ENCODE peak calls at places on chromosomes 13 and 19, in ten cellular contexts. One of them, this sample, is unnamed.
A peak's percentile ranks its signal among the peaks of the same experiment; 100 is the strongest.

GRCh38 chr13:38582133-38582532 is 104.7 kb upstream of the FREM2 start:
- DNase-seq in activated CD4-positive, alpha-beta T cell treated with anti-CD3 and anti-CD28 coated beads, Interleukin-2, amount 50 U/mL, for 1 hour: no peak
- DNase-seq in amniotic stem cell: peak; percentile 1
- DNase-seq in uterus: no peak
- DNase-seq in HT1080: peak; percentile 38
- DNase-seq in stimulated activated CD8-positive, alpha-beta memory T cell treated with anti-CD3 and anti-CD28 coated beads, Interleukin-12 subunit alpha, Interleukin-12 subunit beta, amount 100 ng/mL, for 4 hours: no peak
- DNase-seq in osteocyte: no peak
- DNase-seq in EL: peak; percentile 42
- DNase-seq in activated CD4-positive, alpha-beta memory T cell treated with anti-CD3 and anti-CD28 coated beads, Interleukin-2, amount 10 ng/mL, durations not matched to agents 7 days and 5 days: no peak
- DNase-seq in HuH-7.5: no peak
- DNase-seq in this sample: peak; percentile 61

GRCh38 chr19:2434721-2435265 is 7.4 kb upstream of the TIMM13 start:
- DNase-seq in activated CD4-positive, alpha-beta T cell treated with anti-CD3 and anti-CD28 coated beads, Interleukin-2, amount 50 U/mL, for 1 hour: no peak
- DNase-seq in amniotic stem cell: no peak
- DNase-seq in uterus: no peak
- DNase-seq in HT1080: no peak
- DNase-seq in stimulated activated CD8-positive, alpha-beta memory T cell treated with anti-CD3 and anti-CD28 coated beads, Interleukin-12 subunit alpha, Interleukin-12 subunit beta, amount 100 ng/mL, for 4 hours: no peak
- DNase-seq in osteocyte: no peak
- DNase-seq in EL: no peak
- DNase-seq in activated CD4-positive, alpha-beta memory T cell treated with anti-CD3 and anti-CD28 coated beads, Interleukin-2, amount 10 ng/mL, durations not matched to agents 7 days and 5 days: no peak
- DNase-seq in HuH-7.5: no peak
- DNase-seq in this sample: no peak

GRCh38 chr13:89029062-89029461 is 1357.9 kb downstream of the SLITRK5 start:
- DNase-seq in activated CD4-positive, alpha-beta T cell treated with anti-CD3 and anti-CD28 coated beads, Interleukin-2, amount 50 U/mL, for 1 hour: no peak
- DNase-seq in amniotic stem cell: no peak
- DNase-seq in uterus: no peak
- DNase-seq in HT1080: peak; percentile 48
- DNase-seq in stimulated activated CD8-positive, alpha-beta memory T cell treated with anti-CD3 and anti-CD28 coated beads, Interleukin-12 subunit alpha, Interleukin-12 subunit beta, amount 100 ng/mL, for 4 hours: no peak
- DNase-seq in osteocyte: no peak
- DNase-seq in EL: no peak
- DNase-seq in activated CD4-positive, alpha-beta memory T cell treated with anti-CD3 and anti-CD28 coated beads, Interleukin-2, amount 10 ng/mL, durations not matched to agents 7 days and 5 days: no peak
- DNase-seq in HuH-7.5: no peak
- DNase-seq in this sample: no peak

GRCh38 chr13:110113284-110113764 is 193.6 kb downstream of the COL4A1 start:
- DNase-seq in activated CD4-positive, alpha-beta T cell treated with anti-CD3 and anti-CD28 coated beads, Interleukin-2, amount 50 U/mL, for 1 hour: no peak
- DNase-seq in amniotic stem cell: peak; percentile 33
- DNase-seq in uterus: no peak
- DNase-seq in HT1080: peak; percentile 89
- DNase-seq in stimulated activated CD8-positive, alpha-beta memory T cell treated with anti-CD3 and anti-CD28 coated beads, Interleukin-12 subunit alpha, Interleukin-12 subunit beta, amount 100 ng/mL, for 4 hours: no peak
- DNase-seq in osteocyte: no peak
- DNase-seq in EL: peak; percentile 63
- DNase-seq in activated CD4-positive, alpha-beta memory T cell treated with anti-CD3 and anti-CD28 coated beads, Interleukin-2, amount 10 ng/mL, durations not matched to agents 7 days and 5 days: no peak
- DNase-seq in HuH-7.5: no peak
- DNase-seq in this sample: no peak

GRCh38 chr13:33132644-33133440 is 116.6 kb downstream of the KL start:
- DNase-seq in activated CD4-positive, alpha-beta T cell treated with anti-CD3 and anti-CD28 coated beads, Interleukin-2, amount 50 U/mL, for 1 hour: no peak
- DNase-seq in amniotic stem cell: no peak
- DNase-seq in uterus: no peak
- DNase-seq in HT1080: no peak
- DNase-seq in stimulated activated CD8-positive, alpha-beta memory T cell treated with anti-CD3 and anti-CD28 coated beads, Interleukin-12 subunit alpha, Interleukin-12 subunit beta, amount 100 ng/mL, for 4 hours: no peak
- DNase-seq in osteocyte: no peak
- DNase-seq in EL: no peak
- DNase-seq in activated CD4-positive, alpha-beta memory T cell treated with anti-CD3 and anti-CD28 coated beads, Interleukin-2, amount 10 ng/mL, durations not matched to agents 7 days and 5 days: no peak
- DNase-seq in HuH-7.5: no peak
- DNase-seq in this sample: no peak

GRCh38 chr13:55714120-55714519 is 1426.6 kb upstream of the PRR20A start:
- DNase-seq in activated CD4-positive, alpha-beta T cell treated with anti-CD3 and anti-CD28 coated beads, Interleukin-2, amount 50 U/mL, for 1 hour: no peak
- DNase-seq in amniotic stem cell: no peak
- DNase-seq in uterus: no peak
- DNase-seq in HT1080: no peak
- DNase-seq in stimulated activated CD8-positive, alpha-beta memory T cell treated with anti-CD3 and anti-CD28 coated beads, Interleukin-12 subunit alpha, Interleukin-12 subunit beta, amount 100 ng/mL, for 4 hours: no peak
- DNase-seq in osteocyte: no peak
- DNase-seq in EL: no peak
- DNase-seq in activated CD4-positive, alpha-beta memory T cell treated with anti-CD3 and anti-CD28 coated beads, Interleukin-2, amount 10 ng/mL, durations not matched to agents 7 days and 5 days: no peak
- DNase-seq in HuH-7.5: no peak
- DNase-seq in this sample: no peak

GRCh38 chr19:8512991-8513686 is 828 bp downstream of the ZNF414 start:
- DNase-seq in activated CD4-positive, alpha-beta T cell treated with anti-CD3 and anti-CD28 coated beads, Interleukin-2, amount 50 U/mL, for 1 hour: no peak
- DNase-seq in amniotic stem cell: no peak
- DNase-seq in uterus: no peak
- DNase-seq in HT1080: no peak
- DNase-seq in stimulated activated CD8-positive, alpha-beta memory T cell treated with anti-CD3 and anti-CD28 coated beads, Interleukin-12 subunit alpha, Interleukin-12 subunit beta, amount 100 ng/mL, for 4 hours: no peak
- DNase-seq in osteocyte: no peak
- DNase-seq in EL: no peak
- DNase-seq in activated CD4-positive, alpha-beta memory T cell treated with anti-CD3 and anti-CD28 coated beads, Interleukin-2, amount 10 ng/mL, durations not matched to agents 7 days and 5 days: no peak
- DNase-seq in HuH-7.5: no peak
- DNase-seq in this sample: no peak

GRCh38 chr19:43807651-43808050 is 5.4 kb upstream of the LYPD5 start:
- DNase-seq in activated CD4-positive, alpha-beta T cell treated with anti-CD3 and anti-CD28 coated beads, Interleukin-2, amount 50 U/mL, for 1 hour: no peak
- DNase-seq in amniotic stem cell: no peak
- DNase-seq in uterus: no peak
- DNase-seq in HT1080: no peak
- DNase-seq in stimulated activated CD8-positive, alpha-beta memory T cell treated with anti-CD3 and anti-CD28 coated beads, Interleukin-12 subunit alpha, Interleukin-12 subunit beta, amount 100 ng/mL, for 4 hours: no peak
- DNase-seq in osteocyte: no peak
- DNase-seq in EL: no peak
- DNase-seq in activated CD4-positive, alpha-beta memory T cell treated with anti-CD3 and anti-CD28 coated beads, Interleukin-2, amount 10 ng/mL, durations not matched to agents 7 days and 5 days: no peak
- DNase-seq in HuH-7.5: no peak
- DNase-seq in this sample: no peak

GRCh38 chr19:14434543-14435319 is 1.6 kb downstream of the PKN1 start:
- DNase-seq in activated CD4-positive, alpha-beta T cell treated with anti-CD3 and anti-CD28 coated beads, Interleukin-2, amount 50 U/mL, for 1 hour: no peak
- DNase-seq in amniotic stem cell: peak; percentile 26
- DNase-seq in uterus: peak; percentile 77
- DNase-seq in HT1080: peak; percentile 75
- DNase-seq in stimulated activated CD8-positive, alpha-beta memory T cell treated with anti-CD3 and anti-CD28 coated beads, Interleukin-12 subunit alpha, Interleukin-12 subunit beta, amount 100 ng/mL, for 4 hours: peak; percentile 43
- DNase-seq in osteocyte: no peak
- DNase-seq in EL: peak; percentile 76
- DNase-seq in activated CD4-positive, alpha-beta memory T cell treated with anti-CD3 and anti-CD28 coated beads, Interleukin-2, amount 10 ng/mL, durations not matched to agents 7 days and 5 days: peak; percentile 58
- DNase-seq in HuH-7.5: no peak
- DNase-seq in this sample: no peak

GRCh38 chr13:94065741-94066140 is 413.7 kb downstream of the DCT start:
- DNase-seq in activated CD4-positive, alpha-beta T cell treated with anti-CD3 and anti-CD28 coated beads, Interleukin-2, amount 50 U/mL, for 1 hour: no peak
- DNase-seq in amniotic stem cell: no peak
- DNase-seq in uterus: no peak
- DNase-seq in HT1080: peak; percentile 1
- DNase-seq in stimulated activated CD8-positive, alpha-beta memory T cell treated with anti-CD3 and anti-CD28 coated beads, Interleukin-12 subunit alpha, Interleukin-12 subunit beta, amount 100 ng/mL, for 4 hours: no peak
- DNase-seq in osteocyte: no peak
- DNase-seq in EL: peak; percentile 52
- DNase-seq in activated CD4-positive, alpha-beta memory T cell treated with anti-CD3 and anti-CD28 coated beads, Interleukin-2, amount 10 ng/mL, durations not matched to agents 7 days and 5 days: no peak
- DNase-seq in HuH-7.5: no peak
- DNase-seq in this sample: no peak

GRCh38 chr19:10852098-10852800 is 4.0 kb downstream of the C19orf38 start:
- DNase-seq in activated CD4-positive, alpha-beta T cell treated with anti-CD3 and anti-CD28 coated beads, Interleukin-2, amount 50 U/mL, for 1 hour: no peak
- DNase-seq in amniotic stem cell: no peak
- DNase-seq in uterus: no peak
- DNase-seq in HT1080: peak; percentile 66
- DNase-seq in stimulated activated CD8-positive, alpha-beta memory T cell treated with anti-CD3 and anti-CD28 coated beads, Interleukin-12 subunit alpha, Interleukin-12 subunit beta, amount 100 ng/mL, for 4 hours: no peak
- DNase-seq in osteocyte: no peak
- DNase-seq in EL: peak; percentile 87
- DNase-seq in activated CD4-positive, alpha-beta memory T cell treated with anti-CD3 and anti-CD28 coated beads, Interleukin-2, amount 10 ng/mL, durations not matched to agents 7 days and 5 days: no peak
- DNase-seq in HuH-7.5: no peak
- DNase-seq in this sample: no peak

GRCh38 chr19:13058951-13059660 is 43.6 kb downstream of the LYL1 start:
- DNase-seq in activated CD4-positive, alpha-beta T cell treated with anti-CD3 and anti-CD28 coated beads, Interleukin-2, amount 50 U/mL, for 1 hour: no peak
- DNase-seq in amniotic stem cell: no peak
- DNase-seq in uterus: no peak
- DNase-seq in HT1080: no peak
- DNase-seq in stimulated activated CD8-positive, alpha-beta memory T cell treated with anti-CD3 and anti-CD28 coated beads, Interleukin-12 subunit alpha, Interleukin-12 subunit beta, amount 100 ng/mL, for 4 hours: no peak
- DNase-seq in osteocyte: no peak
- DNase-seq in EL: no peak
- DNase-seq in activated CD4-positive, alpha-beta memory T cell treated with anti-CD3 and anti-CD28 coated beads, Interleukin-2, amount 10 ng/mL, durations not matched to agents 7 days and 5 days: no peak
- DNase-seq in HuH-7.5: no peak
- DNase-seq in this sample: no peak

GRCh38 chr13:39527961-39528720 is 74.9 kb downstream of the LHFPL6 start:
- DNase-seq in activated CD4-positive, alpha-beta T cell treated with anti-CD3 and anti-CD28 coated beads, Interleukin-2, amount 50 U/mL, for 1 hour: no peak
- DNase-seq in amniotic stem cell: peak; percentile 86
- DNase-seq in uterus: no peak
- DNase-seq in HT1080: peak; percentile 96
- DNase-seq in stimulated activated CD8-positive, alpha-beta memory T cell treated with anti-CD3 and anti-CD28 coated beads, Interleukin-12 subunit alpha, Interleukin-12 subunit beta, amount 100 ng/mL, for 4 hours: no peak
- DNase-seq in osteocyte: no peak
- DNase-seq in EL: peak; percentile 96
- DNase-seq in activated CD4-positive, alpha-beta memory T cell treated with anti-CD3 and anti-CD28 coated beads, Interleukin-2, amount 10 ng/mL, durations not matched to agents 7 days and 5 days: no peak
- DNase-seq in HuH-7.5: no peak
- DNase-seq in this sample: no peak

GRCh38 chr19:39407644-39408391 is 1.2 kb downstream of the ZFP36 start:
- DNase-seq in activated CD4-positive, alpha-beta T cell treated with anti-CD3 and anti-CD28 coated beads, Interleukin-2, amount 50 U/mL, for 1 hour: peak; percentile 64
- DNase-seq in amniotic stem cell: no peak
- DNase-seq in uterus: peak; percentile 50
- DNase-seq in HT1080: no peak
- DNase-seq in stimulated activated CD8-positive, alpha-beta memory T cell treated with anti-CD3 and anti-CD28 coated beads, Interleukin-12 subunit alpha, Interleukin-12 subunit beta, amount 100 ng/mL, for 4 hours: peak; percentile 28
- DNase-seq in osteocyte: no peak
- DNase-seq in EL: no peak
- DNase-seq in activated CD4-positive, alpha-beta memory T cell treated with anti-CD3 and anti-CD28 coated beads, Interleukin-2, amount 10 ng/mL, durations not matched to agents 7 days and 5 days: peak; percentile 89
- DNase-seq in HuH-7.5: no peak
- DNase-seq in this sample: no peak

GRCh38 chr13:54433511-54434206 is 1405.0 kb downstream of the OLFM4 start:
- DNase-seq in activated CD4-positive, alpha-beta T cell treated with anti-CD3 and anti-CD28 coated beads, Interleukin-2, amount 50 U/mL, for 1 hour: no peak
- DNase-seq in amniotic stem cell: no peak
- DNase-seq in uterus: no peak
- DNase-seq in HT1080: no peak
- DNase-seq in stimulated activated CD8-positive, alpha-beta memory T cell treated with anti-CD3 and anti-CD28 coated beads, Interleukin-12 subunit alpha, Interleukin-12 subunit beta, amount 100 ng/mL, for 4 hours: no peak
- DNase-seq in osteocyte: no peak
- DNase-seq in EL: no peak
- DNase-seq in activated CD4-positive, alpha-beta memory T cell treated with anti-CD3 and anti-CD28 coated beads, Interleukin-2, amount 10 ng/mL, durations not matched to agents 7 days and 5 days: no peak
- DNase-seq in HuH-7.5: no peak
- DNase-seq in this sample: peak; percentile 31

GRCh38 chr19:821228-821975 is at the start of gene PLPPR3:
- DNase-seq in activated CD4-positive, alpha-beta T cell treated with anti-CD3 and anti-CD28 coated beads, Interleukin-2, amount 50 U/mL, for 1 hour: no peak
- DNase-seq in amniotic stem cell: no peak
- DNase-seq in uterus: no peak
- DNase-seq in HT1080: no peak
- DNase-seq in stimulated activated CD8-positive, alpha-beta memory T cell treated with anti-CD3 and anti-CD28 coated beads, Interleukin-12 subunit alpha, Interleukin-12 subunit beta, amount 100 ng/mL, for 4 hours: no peak
- DNase-seq in osteocyte: no peak
- DNase-seq in EL: no peak
- DNase-seq in activated CD4-positive, alpha-beta memory T cell treated with anti-CD3 and anti-CD28 coated beads, Interleukin-2, amount 10 ng/mL, durations not matched to agents 7 days and 5 days: no peak
- DNase-seq in HuH-7.5: peak; percentile 77
- DNase-seq in this sample: no peak

GRCh38 chr19:45913874-45914830 is at the start of gene NANOS2:
- DNase-seq in activated CD4-positive, alpha-beta T cell treated with anti-CD3 and anti-CD28 coated beads, Interleukin-2, amount 50 U/mL, for 1 hour: no peak
- DNase-seq in amniotic stem cell: no peak
- DNase-seq in uterus: no peak
- DNase-seq in HT1080: peak; percentile 28
- DNase-seq in stimulated activated CD8-positive, alpha-beta memory T cell treated with anti-CD3 and anti-CD28 coated beads, Interleukin-12 subunit alpha, Interleukin-12 subunit beta, amount 100 ng/mL, for 4 hours: no peak
- DNase-seq in osteocyte: no peak
- DNase-seq in EL: peak; percentile 17
- DNase-seq in activated CD4-positive, alpha-beta memory T cell treated with anti-CD3 and anti-CD28 coated beads, Interleukin-2, amount 10 ng/mL, durations not matched to agents 7 days and 5 days: peak; percentile 43
- DNase-seq in HuH-7.5: no peak
- DNase-seq in this sample: no peak

GRCh38 chr13:113105032-113105993 is at the start of gene F7:
- DNase-seq in activated CD4-positive, alpha-beta T cell treated with anti-CD3 and anti-CD28 coated beads, Interleukin-2, amount 50 U/mL, for 1 hour: no peak
- DNase-seq in amniotic stem cell: no peak
- DNase-seq in uterus: no peak
- DNase-seq in HT1080: no peak
- DNase-seq in stimulated activated CD8-positive, alpha-beta memory T cell treated with anti-CD3 and anti-CD28 coated beads, Interleukin-12 subunit alpha, Interleukin-12 subunit beta, amount 100 ng/mL, for 4 hours: no peak
- DNase-seq in osteocyte: no peak
- DNase-seq in EL: no peak
- DNase-seq in activated CD4-positive, alpha-beta memory T cell treated with anti-CD3 and anti-CD28 coated beads, Interleukin-2, amount 10 ng/mL, durations not matched to agents 7 days and 5 days: no peak
- DNase-seq in HuH-7.5: peak; percentile 90
- DNase-seq in this sample: no peak

GRCh38 chr19:45568732-45569131 is 15.9 kb downstream of the OPA3 start:
- DNase-seq in activated CD4-positive, alpha-beta T cell treated with anti-CD3 and anti-CD28 coated beads, Interleukin-2, amount 50 U/mL, for 1 hour: no peak
- DNase-seq in amniotic stem cell: no peak
- DNase-seq in uterus: no peak
- DNase-seq in HT1080: peak; percentile 95
- DNase-seq in stimulated activated CD8-positive, alpha-beta memory T cell treated with anti-CD3 and anti-CD28 coated beads, Interleukin-12 subunit alpha, Interleukin-12 subunit beta, amount 100 ng/mL, for 4 hours: no peak
- DNase-seq in osteocyte: no peak
- DNase-seq in EL: peak; percentile 43
- DNase-seq in activated CD4-positive, alpha-beta memory T cell treated with anti-CD3 and anti-CD28 coated beads, Interleukin-2, amount 10 ng/mL, durations not matched to agents 7 days and 5 days: no peak
- DNase-seq in HuH-7.5: no peak
- DNase-seq in this sample: no peak

GRCh38 chr19:11017275-11018035 is 56.6 kb downstream of the SMARCA4 start:
- DNase-seq in activated CD4-positive, alpha-beta T cell treated with anti-CD3 and anti-CD28 coated beads, Interleukin-2, amount 50 U/mL, for 1 hour: no peak
- DNase-seq in amniotic stem cell: no peak
- DNase-seq in uterus: no peak
- DNase-seq in HT1080: no peak
- DNase-seq in stimulated activated CD8-positive, alpha-beta memory T cell treated with anti-CD3 and anti-CD28 coated beads, Interleukin-12 subunit alpha, Interleukin-12 subunit beta, amount 100 ng/mL, for 4 hours: no peak
- DNase-seq in osteocyte: no peak
- DNase-seq in EL: no peak
- DNase-seq in activated CD4-positive, alpha-beta memory T cell treated with anti-CD3 and anti-CD28 coated beads, Interleukin-2, amount 10 ng/mL, durations not matched to agents 7 days and 5 days: no peak
- DNase-seq in HuH-7.5: no peak
- DNase-seq in this sample: no peak

GRCh38 chr19:3163230-3163886 is 15.2 kb upstream of the S1PR4 start:
- DNase-seq in activated CD4-positive, alpha-beta T cell treated with anti-CD3 and anti-CD28 coated beads, Interleukin-2, amount 50 U/mL, for 1 hour: peak; percentile 70
- DNase-seq in amniotic stem cell: peak; percentile 41
- DNase-seq in uterus: peak; percentile 50
- DNase-seq in HT1080: peak; percentile 50
- DNase-seq in stimulated activated CD8-positive, alpha-beta memory T cell treated with anti-CD3 and anti-CD28 coated beads, Interleukin-12 subunit alpha, Interleukin-12 subunit beta, amount 100 ng/mL, for 4 hours: peak; percentile 53
- DNase-seq in osteocyte: peak; percentile 88
- DNase-seq in EL: peak; percentile 70
- DNase-seq in activated CD4-positive, alpha-beta memory T cell treated with anti-CD3 and anti-CD28 coated beads, Interleukin-2, amount 10 ng/mL, durations not matched to agents 7 days and 5 days: peak; percentile 76
- DNase-seq in HuH-7.5: peak; percentile 94
- DNase-seq in this sample: peak; percentile 1

GRCh38 chr19:4140237-4140711 is 13.2 kb upstream of the CREB3L3 start:
- DNase-seq in activated CD4-positive, alpha-beta T cell treated with anti-CD3 and anti-CD28 coated beads, Interleukin-2, amount 50 U/mL, for 1 hour: no peak
- DNase-seq in amniotic stem cell: peak; percentile 33
- DNase-seq in uterus: no peak
- DNase-seq in HT1080: peak; percentile 59
- DNase-seq in stimulated activated CD8-positive, alpha-beta memory T cell treated with anti-CD3 and anti-CD28 coated beads, Interleukin-12 subunit alpha, Interleukin-12 subunit beta, amount 100 ng/mL, for 4 hours: no peak
- DNase-seq in osteocyte: no peak
- DNase-seq in EL: peak; percentile 67
- DNase-seq in activated CD4-positive, alpha-beta memory T cell treated with anti-CD3 and anti-CD28 coated beads, Interleukin-2, amount 10 ng/mL, durations not matched to agents 7 days and 5 days: peak; percentile 35
- DNase-seq in HuH-7.5: peak; percentile 84
- DNase-seq in this sample: peak; percentile 10

GRCh38 chr13:61873717-61874116 is 458.1 kb upstream of the PCDH20 start:
- DNase-seq in activated CD4-positive, alpha-beta T cell treated with anti-CD3 and anti-CD28 coated beads, Interleukin-2, amount 50 U/mL, for 1 hour: no peak
- DNase-seq in amniotic stem cell: no peak
- DNase-seq in uterus: no peak
- DNase-seq in HT1080: no peak
- DNase-seq in stimulated activated CD8-positive, alpha-beta memory T cell treated with anti-CD3 and anti-CD28 coated beads, Interleukin-12 subunit alpha, Interleukin-12 subunit beta, amount 100 ng/mL, for 4 hours: no peak
- DNase-seq in osteocyte: no peak
- DNase-seq in EL: no peak
- DNase-seq in activated CD4-positive, alpha-beta memory T cell treated with anti-CD3 and anti-CD28 coated beads, Interleukin-2, amount 10 ng/mL, durations not matched to agents 7 days and 5 days: no peak
- DNase-seq in HuH-7.5: no peak
- DNase-seq in this sample: no peak

GRCh38 chr19:1122972-1123363 is 19.2 kb downstream of the GPX4 start:
- DNase-seq in activated CD4-positive, alpha-beta T cell treated with anti-CD3 and anti-CD28 coated beads, Interleukin-2, amount 50 U/mL, for 1 hour: no peak
- DNase-seq in amniotic stem cell: no peak
- DNase-seq in uterus: peak; percentile 48
- DNase-seq in HT1080: peak; percentile 54
- DNase-seq in stimulated activated CD8-positive, alpha-beta memory T cell treated with anti-CD3 and anti-CD28 coated beads, Interleukin-12 subunit alpha, Interleukin-12 subunit beta, amount 100 ng/mL, for 4 hours: no peak
- DNase-seq in osteocyte: no peak
- DNase-seq in EL: peak; percentile 80
- DNase-seq in activated CD4-positive, alpha-beta memory T cell treated with anti-CD3 and anti-CD28 coated beads, Interleukin-2, amount 10 ng/mL, durations not matched to agents 7 days and 5 days: peak; percentile 65
- DNase-seq in HuH-7.5: peak; percentile 81
- DNase-seq in this sample: no peak

GRCh38 chr13:74136089-74136658 is 2.0 kb upstream of the KLF12 start:
- DNase-seq in activated CD4-positive, alpha-beta T cell treated with anti-CD3 and anti-CD28 coated beads, Interleukin-2, amount 50 U/mL, for 1 hour: peak; percentile 14
- DNase-seq in amniotic stem cell: peak; percentile 16
- DNase-seq in uterus: no peak
- DNase-seq in HT1080: peak; percentile 37
- DNase-seq in stimulated activated CD8-positive, alpha-beta memory T cell treated with anti-CD3 and anti-CD28 coated beads, Interleukin-12 subunit alpha, Interleukin-12 subunit beta, amount 100 ng/mL, for 4 hours: peak; percentile 16
- DNase-seq in osteocyte: no peak
- DNase-seq in EL: peak; percentile 50
- DNase-seq in activated CD4-positive, alpha-beta memory T cell treated with anti-CD3 and anti-CD28 coated beads, Interleukin-2, amount 10 ng/mL, durations not matched to agents 7 days and 5 days: peak; percentile 36
- DNase-seq in HuH-7.5: peak; percentile 28
- DNase-seq in this sample: no peak

GRCh38 chr13:47976325-47976724 is 24.7 kb downstream of the SUCLA2 start:
- DNase-seq in activated CD4-positive, alpha-beta T cell treated with anti-CD3 and anti-CD28 coated beads, Interleukin-2, amount 50 U/mL, for 1 hour: no peak
- DNase-seq in amniotic stem cell: no peak
- DNase-seq in uterus: no peak
- DNase-seq in HT1080: no peak
- DNase-seq in stimulated activated CD8-positive, alpha-beta memory T cell treated with anti-CD3 and anti-CD28 coated beads, Interleukin-12 subunit alpha, Interleukin-12 subunit beta, amount 100 ng/mL, for 4 hours: no peak
- DNase-seq in osteocyte: no peak
- DNase-seq in EL: peak; percentile 12
- DNase-seq in activated CD4-positive, alpha-beta memory T cell treated with anti-CD3 and anti-CD28 coated beads, Interleukin-2, amount 10 ng/mL, durations not matched to agents 7 days and 5 days: no peak
- DNase-seq in HuH-7.5: no peak
- DNase-seq in this sample: no peak

GRCh38 chr13:49443327-49443688 is 556 bp downstream of the CAB39L start:
- DNase-seq in activated CD4-positive, alpha-beta T cell treated with anti-CD3 and anti-CD28 coated beads, Interleukin-2, amount 50 U/mL, for 1 hour: no peak
- DNase-seq in amniotic stem cell: no peak
- DNase-seq in uterus: no peak
- DNase-seq in HT1080: no peak
- DNase-seq in stimulated activated CD8-positive, alpha-beta memory T cell treated with anti-CD3 and anti-CD28 coated beads, Interleukin-12 subunit alpha, Interleukin-12 subunit beta, amount 100 ng/mL, for 4 hours: no peak
- DNase-seq in osteocyte: no peak
- DNase-seq in EL: peak; percentile 52
- DNase-seq in activated CD4-positive, alpha-beta memory T cell treated with anti-CD3 and anti-CD28 coated beads, Interleukin-2, amount 10 ng/mL, durations not matched to agents 7 days and 5 days: no peak
- DNase-seq in HuH-7.5: no peak
- DNase-seq in this sample: no peak

GRCh38 chr19:32914879-32915278 is 45.3 kb upstream of the SLC7A9 start:
- DNase-seq in activated CD4-positive, alpha-beta T cell treated with anti-CD3 and anti-CD28 coated beads, Interleukin-2, amount 50 U/mL, for 1 hour: no peak
- DNase-seq in amniotic stem cell: no peak
- DNase-seq in uterus: no peak
- DNase-seq in HT1080: no peak
- DNase-seq in stimulated activated CD8-positive, alpha-beta memory T cell treated with anti-CD3 and anti-CD28 coated beads, Interleukin-12 subunit alpha, Interleukin-12 subunit beta, amount 100 ng/mL, for 4 hours: no peak
- DNase-seq in osteocyte: no peak
- DNase-seq in EL: no peak
- DNase-seq in activated CD4-positive, alpha-beta memory T cell treated with anti-CD3 and anti-CD28 coated beads, Interleukin-2, amount 10 ng/mL, durations not matched to agents 7 days and 5 days: no peak
- DNase-seq in HuH-7.5: no peak
- DNase-seq in this sample: no peak

This sample was measured in NCI-H2081 treated with DMSO at 0.1 percent for 48 hours.